ENCODE peak calls at places on chromosomes 7 and 10, in six cellular contexts. B, D, E, H, I and A are unnamed samples.

GRCh38 chr10:22321156-22321711 is 335 bp downstream of the BMI1 start:
- DNase-seq in D (peak; percentile 49), E (peak; percentile 94), B (peak; percentile 91), I (peak; percentile 80), H (peak; percentile 67), A (peak; percentile 77)

GRCh38 chr10:87635498-87636312 is 24.0 kb upstream of the PAPSS2 start:
- DNase-seq in H (peak; percentile 71), B (peak; percentile 81), E (no peak), D (no peak), I (no peak), A (no peak)

GRCh38 chr7:132548489-132549078 is 27.7 kb downstream of the PLXNA4 start:
- DNase-seq in I (no peak), E (no peak), H (no peak), D (no peak), B (no peak), A (no peak)

GRCh38 chr7:98733036-98733435 is 116.0 kb downstream of the NPTX2 start:
- DNase-seq in B (peak; percentile 79), I (peak; percentile 37), H (peak; percentile 9), E (no peak), D (no peak), A (no peak)

GRCh38 chr7:159028456-159029401 is 115.9 kb downstream of the VIPR2 start:
- DNase-seq in B (no peak), D (no peak), E (no peak), H (no peak), I (no peak), A (no peak)

GRCh38 chr7:7786595-7786994 is 68.2 kb upstream of the RPA3 start:
- DNase-seq in E (no peak), I (no peak), D (no peak), H (peak; percentile 94), B (no peak), A (no peak)

GRCh38 chr7:47992446-47992845 is 13.0 kb upstream of the HUS1 start:
- DNase-seq in E (no peak), B (peak; percentile 52), H (no peak), I (no peak), D (no peak), A (no peak)

GRCh38 chr7:12728192-12728538 is 40.7 kb downstream of the ARL4A start:
- DNase-seq in E (no peak), I (no peak), H (no peak), D (no peak), B (peak; percentile 31), A (no peak)

GRCh38 chr7:20287317-20287716 is 43.4 kb upstream of the ITGB8 start:
- DNase-seq in D (no peak), H (no peak), B (peak; percentile 97), I (no peak), E (no peak), A (no peak)

GRCh38 chr10:124197301-124198148 is 104.1 kb upstream of the CHST15 start:
- DNase-seq in B (no peak), D (peak; percentile 53), E (peak; percentile 46), H (no peak), I (no peak), A (peak; percentile 49)

GRCh38 chr10:80279146-80279545 is 10.3 kb downstream of the MAT1A start:
- DNase-seq in B (no peak), E (no peak), H (no peak), I (no peak), D (no peak), A (no peak)

GRCh38 chr10:132406181-132406580 is 9.2 kb downstream of the PWWP2B start:
- DNase-seq in B (peak; percentile 23), H (no peak), E (peak; percentile 62), I (no peak), D (no peak), A (no peak)

GRCh38 chr7:36984051-36984492 is 259.8 kb upstream of the AOAH start:
- DNase-seq in H (no peak), B (peak; percentile 73), I (no peak), E (no peak), D (no peak), A (no peak)

GRCh38 chr7:140719711-140720110 is 23.2 kb downstream of the NDUFB2 start:
- DNase-seq in H (peak; percentile 9), I (no peak), B (peak; percentile 83), E (no peak), D (no peak), A (no peak)

GRCh38 chr10:25683291-25683690 is 250.7 kb upstream of the MYO3A start:
- DNase-seq in E (no peak), I (no peak), B (no peak), H (peak; percentile 86), D (no peak), A (no peak)